ENCODE peak calls at places on chromosomes 11 and 22, in seven cellular contexts. D is stomach, Q is tibial artery, T is A549, H is H1, R is body of pancreas, L is cardiac muscle cell. C is an unnamed sample.

GRCh38 chr11:128518493-128519207 is 68.7 kb downstream of the ETS1 start:
- DNase-seq in D (no peak), Q (no peak), L (peak), R (no peak), H (no peak), T (no peak), C (no peak)

GRCh38 chr11:126231725-126232459 is 20.3 kb downstream of the FAM118B start:
- DNase-seq in Q (no peak), T (no peak), R (no peak), D (no peak), L (peak), H (no peak), C (no peak)

GRCh38 chr22:31800065-31800464 is 46.2 kb downstream of the DEPDC5 start:
- DNase-seq in Q (no peak), T (peak), L (no peak), R (no peak), D (no peak), H (no peak), C (no peak)

GRCh38 chr22:41092847-41093371 is 517 bp downstream of the EP300 start:
- DNase-seq in H (peak), T (peak), D (peak), Q (no peak), L (peak), R (peak), C (peak)

GRCh38 chr11:61133145-61133544 is 28.1 kb downstream of the VPS37C start:
- DNase-seq in L (no peak), D (no peak), H (no peak), Q (peak), R (no peak), T (no peak), C (no peak)

GRCh38 chr11:57427692-57428082 is 766 bp upstream of the SLC43A3 start:
- DNase-seq in R (peak), T (no peak), D (peak), H (no peak), L (peak), Q (peak), C (no peak)

GRCh38 chr11:130144129-130144528 is 15.5 kb upstream of the ST14 start:
- DNase-seq in L (no peak), D (no peak), T (no peak), H (no peak), R (no peak), Q (no peak), C (no peak)

GRCh38 chr22:44068422-44069191 is 44.5 kb downstream of the PARVB start:
- DNase-seq in H (no peak), L (no peak), T (no peak), R (peak), Q (no peak), D (no peak), C (peak)

GRCh38 chr11:69449320-69450063 is 32.0 kb upstream of the LINC01488 start:
- DNase-seq in R (peak), D (peak), Q (peak), H (no peak), T (no peak), L (peak), C (no peak)

GRCh38 chr11:118696673-118697226 is 17.3 kb upstream of the TREH start:
- DNase-seq in L (peak), H (no peak), T (no peak), Q (no peak), R (no peak), D (no peak), C (peak)

GRCh38 chr11:33116535-33116934 is 44.7 kb downstream of the CSTF3 start:
- DNase-seq in H (no peak), D (no peak), T (peak), Q (no peak), L (no peak), R (no peak), C (no peak)

GRCh38 chr11:116853461-116854073 is 16.1 kb upstream of the APOA1 start:
- DNase-seq in Q (no peak), R (peak), L (peak), T (no peak), D (peak), H (no peak), C (peak)

GRCh38 chr11:111634981-111635705 is 32.9 kb downstream of the SIK2 start:
- DNase-seq in T (no peak), H (no peak), R (no peak), D (no peak), Q (no peak), L (peak), C (no peak)

GRCh38 chr11:107592256-107592655 is 1.3 kb downstream of the ELMOD1 start:
- DNase-seq in L (no peak), Q (no peak), T (no peak), D (no peak), R (no peak), H (no peak), C (no peak)

GRCh38 chr11:2483426-2483825 is 38.6 kb downstream of the KCNQ1 start:
- DNase-seq in D (peak), R (peak), H (no peak), Q (no peak), T (no peak), L (no peak), C (no peak)

GRCh38 chr11:114211444-114212122 is 84.6 kb upstream of the NNMT start:
- DNase-seq in T (no peak), H (no peak), R (no peak), L (no peak), Q (no peak), D (no peak), C (no peak)

GRCh38 chr11:70547386-70547785 is 149.1 kb downstream of the CTTN start:
- DNase-seq in H (no peak), Q (no peak), T (no peak), R (no peak), D (no peak), L (no peak), C (no peak)

GRCh38 chr11:33829430-33830141 is 55.3 kb upstream of the FBXO3 start:
- DNase-seq in Q (no peak), T (peak), R (peak), L (peak), H (peak), D (peak), C (peak)

GRCh38 chr11:4643084-4643483 is 698 bp upstream of the OR51E1 start:
- DNase-seq in R (peak), H (no peak), T (no peak), Q (no peak), L (no peak), D (no peak), C (no peak)

GRCh38 chr11:129323896-129324522 is 51.6 kb upstream of the BARX2 start:
- DNase-seq in H (peak), D (peak), L (peak), R (peak), T (peak), Q (no peak), C (no peak)

GRCh38 chr11:65793144-65793581 is 6.3 kb downstream of the OVOL1 start:
- DNase-seq in L (no peak), H (no peak), R (peak), T (no peak), D (peak), Q (no peak), C (no peak)

GRCh38 chr11:62223095-62223494 is 14.6 kb downstream of the SCGB2A1 start:
- DNase-seq in D (no peak), L (peak), H (no peak), R (no peak), T (peak), Q (no peak), C (no peak)

GRCh38 chr11:69640995-69641581 is at the start of gene CCND1:
- DNase-seq in L (peak), D (peak), T (peak), H (peak), R (peak), Q (peak), C (peak)

GRCh38 chr11:125263268-125263790 is 98.8 kb downstream of the PKNOX2 start:
- DNase-seq in D (peak), H (peak), R (peak), Q (peak), L (peak), T (no peak), C (peak)

GRCh38 chr11:125329786-125330185 is 165.2 kb downstream of the PKNOX2 start:
- DNase-seq in T (no peak), R (no peak), Q (peak), L (no peak), H (no peak), D (no peak), C (no peak)

GRCh38 chr22:41746563-41747400 is 47.5 kb downstream of the MEI1 start:
- DNase-seq in L (peak), D (peak), Q (peak), H (peak), R (peak), T (peak), C (peak)

GRCh38 chr11:69984457-69985261 is 93.5 kb upstream of the ANO1 start:
- DNase-seq in Q (no peak), D (no peak), R (no peak), T (no peak), H (peak), L (no peak), C (no peak)

GRCh38 chr11:88406871-88407270 is 69.3 kb upstream of the CTSC start:
- DNase-seq in R (no peak), T (no peak), D (no peak), H (no peak), L (no peak), Q (no peak), C (no peak)

GRCh38 chr11:47981667-47982404 is 1.5 kb downstream of the PTPRJ start:
- DNase-seq in T (peak), D (no peak), H (no peak), R (peak), L (no peak), Q (no peak), C (no peak)

GRCh38 chr11:97092823-97093222 is 703.0 kb downstream of the JRKL start:
- DNase-seq in Q (no peak), D (no peak), T (no peak), L (no peak), H (no peak), R (no peak), C (no peak)

GRCh38 chr11:111540114-111540920 is at the start of gene LAYN:
- DNase-seq in Q (peak), T (no peak), H (peak), R (peak), D (peak), L (peak), C (no peak)

GRCh38 chr11:2193099-2193886 is 21.7 kb upstream of the TH start:
- DNase-seq in T (no peak), Q (no peak), R (no peak), D (peak), L (no peak), H (no peak), C (no peak)

DNA sequence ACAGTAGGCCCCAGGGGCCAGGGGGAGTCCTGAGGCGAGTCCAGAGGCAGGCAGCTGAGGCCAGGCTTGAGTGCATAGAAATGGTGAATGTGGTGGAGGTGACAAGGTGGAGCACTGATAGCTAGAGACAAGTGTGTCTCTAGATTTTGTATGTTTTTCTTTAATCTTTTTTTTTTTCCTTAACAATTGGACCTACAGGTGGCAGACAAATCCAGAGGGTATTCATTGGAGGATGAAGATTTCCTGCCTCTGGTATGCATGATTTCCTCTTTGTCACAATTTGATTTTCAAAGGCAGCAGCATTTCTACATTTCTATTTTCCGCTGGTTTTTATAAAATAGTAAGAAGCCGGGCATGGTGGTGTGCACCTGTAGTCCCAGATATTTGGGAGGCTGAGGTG is 47.7 kb upstream of the DKK3 start:
- DNase-seq in R (no peak), T (no peak), D (no peak), H (no peak), L (no peak), Q (no peak), C (no peak)
- TF ChIP-seq CTCF in R (no peak), T (peak), D (no peak), H (no peak), L (no peak), Q (no peak), C (no peak)

DNA sequence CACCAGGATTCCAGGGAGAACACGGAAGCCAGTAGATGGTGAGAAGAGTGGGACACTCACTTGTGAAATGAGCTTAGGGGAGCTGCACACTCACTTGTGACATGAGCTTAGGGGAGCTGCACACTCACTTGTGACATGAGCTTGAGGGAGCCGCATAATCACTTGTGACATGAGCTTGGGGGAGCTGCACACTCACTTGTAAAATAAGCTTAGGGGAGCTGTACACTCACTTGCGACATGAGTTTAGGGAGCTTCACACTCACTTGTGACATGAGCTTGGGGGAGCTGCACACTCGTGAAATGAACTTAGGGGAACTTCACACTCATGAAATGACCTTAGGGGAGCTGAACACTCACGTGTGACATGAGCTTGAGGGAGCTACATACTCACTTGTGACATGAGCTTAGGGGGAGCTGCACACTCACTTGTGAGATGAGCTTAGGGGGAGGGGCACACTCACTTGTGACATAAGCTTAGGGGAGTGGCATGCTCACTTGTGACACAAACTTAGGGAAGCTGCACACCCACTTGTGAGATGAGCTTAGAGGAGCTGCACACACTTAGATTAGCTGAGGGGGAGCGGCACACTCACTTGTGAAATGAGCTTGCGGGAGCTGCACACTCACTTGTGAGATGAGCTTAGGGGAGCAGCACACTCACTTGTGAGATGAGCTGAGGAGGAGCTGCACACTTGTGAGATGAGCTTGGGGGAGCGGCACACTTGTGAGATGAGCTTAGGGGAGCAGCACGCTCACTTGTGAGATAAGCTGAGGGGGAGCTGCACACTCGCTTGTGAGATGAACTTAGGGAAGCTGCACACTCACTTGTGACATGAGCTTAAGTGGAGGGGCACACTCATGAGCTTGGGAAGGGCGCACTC is 59.0 kb downstream of the NCAPD3 start:
- DNase-seq in Q (no peak), L (no peak), H (peak), T (peak), D (no peak), R (no peak), C (no peak)
- H3K4me3 ChIP-seq in Q (no peak), L (no peak), H (no peak), T (no peak), D (no peak), R (no peak), C (no peak)

GRCh38 chr11:44258190-44258489 is 51.8 kb downstream of the ALX4 start:
- DNase-seq in L (peak), T (no peak), H (no peak), D (no peak), Q (no peak), R (no peak), C (no peak)
- TF ChIP-seq CTCF in L (no peak), T (no peak), H (peak), D (no peak), Q (no peak), R (no peak), C (no peak)

GRCh38 chr22:45155050-45155840 is 8.5 kb upstream of the NUP50 start:
- DNase-seq in T (no peak), R (no peak), Q (no peak), H (no peak), L (peak), D (no peak), C (no peak)
- H3K4me3 ChIP-seq in T (no peak), R (no peak), Q (no peak), H (no peak), L (no peak), D (no peak), C (no peak)

DNA sequence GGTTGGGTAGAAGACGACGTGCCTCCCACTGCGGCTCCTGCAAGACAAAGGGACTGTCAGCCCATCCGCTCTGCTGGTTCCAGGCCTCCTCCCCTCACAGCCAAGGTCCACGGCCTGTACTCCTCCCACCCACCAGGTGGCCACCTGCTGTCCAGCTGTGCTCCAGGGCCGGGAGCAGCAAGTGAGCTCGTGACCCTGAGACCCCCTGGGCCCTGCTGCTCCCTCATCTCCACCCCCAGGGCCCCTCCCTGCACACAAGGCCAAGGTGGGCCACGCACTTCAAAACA is 27.4 kb downstream of the TSPAN4 start:
- DNase-seq in L (no peak), R (no peak), T (no peak), H (no peak), D (no peak), Q (no peak), C (no peak)
- TF ChIP-seq CTCF in L (peak), R (no peak), T (no peak), H (peak), D (no peak), Q (no peak), C (no peak)

GRCh38 chr11:94546886-94547285 is 3.2 kb downstream of the FUT4 start:
- DNase-seq in D (no peak), Q (no peak), R (no peak), L (no peak), H (no peak), T (no peak), C (no peak)
- H3K4me3 ChIP-seq in D (peak), Q (peak), R (no peak), L (peak), H (no peak), T (no peak), C (no peak)

GRCh38 chr22:22463855-22464540 is 44.5 kb downstream of the ZNF280B start:
- DNase-seq in R (peak), T (peak), D (peak), Q (no peak), L (peak), H (peak), C (peak)

GRCh38 chr22:22464541-22465054 is 43.9 kb downstream of the ZNF280B start:
- DNase-seq in T (no peak), L (no peak), R (no peak), Q (no peak), D (no peak), H (no peak), C (no peak)

GRCh38 chr22:22461583-22461982 is 47.0 kb downstream of the ZNF280B start:
- DNase-seq in Q (no peak), H (no peak), L (no peak), T (no peak), D (no peak), R (no peak), C (no peak)

GRCh38 chr22:22461111-22461510 is 47.4 kb downstream of the ZNF280B start:
- DNase-seq in T (no peak), R (no peak), H (no peak), L (no peak), D (no peak), Q (no peak), C (no peak)

DNA sequence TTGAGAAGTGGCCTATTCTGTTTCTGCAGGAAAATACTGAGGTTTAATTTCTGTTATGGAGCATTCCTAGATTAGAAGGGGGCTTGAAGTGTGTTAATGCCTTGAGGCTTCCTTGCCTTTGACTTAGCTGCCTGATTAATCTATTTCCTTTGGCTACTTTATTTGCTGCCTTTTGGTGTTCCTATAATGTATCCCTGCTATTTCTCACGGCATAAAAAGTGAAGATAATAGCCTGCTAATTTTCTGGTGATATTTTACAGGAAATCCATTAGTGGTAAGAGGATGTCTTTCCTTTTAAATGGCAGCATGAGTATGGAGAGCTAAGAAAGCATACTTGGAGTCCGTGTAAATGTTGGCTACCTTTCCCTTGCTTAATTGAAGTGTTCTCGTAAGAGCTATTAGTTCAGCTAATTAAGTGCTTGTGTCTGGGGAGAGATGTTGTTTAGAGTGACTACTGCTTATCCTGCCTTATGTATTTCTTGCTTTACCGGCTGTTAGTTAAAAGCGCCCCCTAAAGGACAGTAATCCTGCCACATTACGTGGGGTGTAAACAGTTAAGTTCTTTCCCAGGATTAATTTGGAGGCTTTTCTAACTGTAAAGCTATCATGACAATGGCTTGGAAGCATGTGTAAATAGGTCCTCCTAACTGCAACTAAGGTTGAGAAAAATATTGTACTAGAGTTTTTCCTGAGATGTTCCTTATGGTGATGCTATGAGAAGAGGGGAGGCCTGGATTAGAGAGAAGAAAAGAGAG is 45.6 kb downstream of the ZNF280B start:
- DNase-seq in R (no peak), Q (no peak), L (peak), H (no peak), T (peak), D (no peak), C (peak)
- TF ChIP-seq CTCF in R (no peak), Q (no peak), L (peak), H (peak), T (peak), D (no peak), C (no peak)

C was measured in GM12865.